ENCODE peak calls at places on chromosomes 3 and 15, in ten cellular contexts. One of them, this sample, is unnamed.

GRCh38 chr3:158430968-158431367 is 140.0 kb upstream of the MLF1 start:
- DNase-seq in stimulated activated CD8-positive, alpha-beta memory T cell treated with anti-CD3 and anti-CD28 coated beads, Interleukin-15, amount 100 ng/mL, for 48 hours: no peak
- DNase-seq in substantia nigra: no peak
- DNase-seq in HEK293T: no peak
- DNase-seq in D341Med: no peak
- DNase-seq in stimulated activated naive CD8-positive, alpha-beta T cell treated with anti-CD3 and anti-CD28 coated beads, Interleukin-15, Interleukin-2, amounts not matched to agents 100 U/mL and 50 U/mL, for 24 hours: no peak
- DNase-seq in NCI-H774: no peak
- DNase-seq in GM20000: no peak
- DNase-seq in upper lobe of right lung: no peak
- DNase-seq in COR-L47: no peak
- DNase-seq in this sample: no peak

GRCh38 chr3:46021516-46021915 is 5.8 kb downstream of the XCR1 start:
- DNase-seq in GM20000: no peak
- DNase-seq in stimulated activated naive CD8-positive, alpha-beta T cell treated with anti-CD3 and anti-CD28 coated beads, Interleukin-15, Interleukin-2, amounts not matched to agents 100 U/mL and 50 U/mL, for 24 hours: no peak
- DNase-seq in COR-L47: no peak
- DNase-seq in D341Med: no peak
- DNase-seq in HEK293T: no peak
- DNase-seq in NCI-H774: no peak
- DNase-seq in upper lobe of right lung: no peak
- DNase-seq in substantia nigra: no peak
- DNase-seq in stimulated activated CD8-positive, alpha-beta memory T cell treated with anti-CD3 and anti-CD28 coated beads, Interleukin-15, amount 100 ng/mL, for 48 hours: no peak
- DNase-seq in this sample: no peak

GRCh38 chr3:128875556-128876120 is 3.8 kb upstream of the ACAD9 start:
- DNase-seq in GM20000: peak; percentile 41
- DNase-seq in NCI-H774: no peak
- DNase-seq in upper lobe of right lung: no peak
- DNase-seq in substantia nigra: no peak
- DNase-seq in stimulated activated CD8-positive, alpha-beta memory T cell treated with anti-CD3 and anti-CD28 coated beads, Interleukin-15, amount 100 ng/mL, for 48 hours: peak; percentile 35
- DNase-seq in HEK293T: peak; percentile 70
- DNase-seq in D341Med: peak; percentile 75
- DNase-seq in stimulated activated naive CD8-positive, alpha-beta T cell treated with anti-CD3 and anti-CD28 coated beads, Interleukin-15, Interleukin-2, amounts not matched to agents 100 U/mL and 50 U/mL, for 24 hours: peak; percentile 72
- DNase-seq in COR-L47: peak; percentile 30
- DNase-seq in this sample: no peak

GRCh38 chr3:1087066-1087555 is 5.7 kb upstream of the CNTN6 start:
- DNase-seq in substantia nigra: no peak
- DNase-seq in COR-L47: no peak
- DNase-seq in stimulated activated naive CD8-positive, alpha-beta T cell treated with anti-CD3 and anti-CD28 coated beads, Interleukin-15, Interleukin-2, amounts not matched to agents 100 U/mL and 50 U/mL, for 24 hours: no peak
- DNase-seq in HEK293T: no peak
- DNase-seq in GM20000: no peak
- DNase-seq in upper lobe of right lung: peak; percentile 74
- DNase-seq in D341Med: no peak
- DNase-seq in NCI-H774: peak; percentile 16
- DNase-seq in stimulated activated CD8-positive, alpha-beta memory T cell treated with anti-CD3 and anti-CD28 coated beads, Interleukin-15, amount 100 ng/mL, for 48 hours: no peak
- DNase-seq in this sample: no peak

GRCh38 chr3:45599984-45600650 is 5.6 kb downstream of the LIMD1 start:
- DNase-seq in substantia nigra: no peak
- DNase-seq in HEK293T: no peak
- DNase-seq in NCI-H774: no peak
- DNase-seq in upper lobe of right lung: no peak
- DNase-seq in stimulated activated naive CD8-positive, alpha-beta T cell treated with anti-CD3 and anti-CD28 coated beads, Interleukin-15, Interleukin-2, amounts not matched to agents 100 U/mL and 50 U/mL, for 24 hours: no peak
- DNase-seq in D341Med: no peak
- DNase-seq in COR-L47: no peak
- DNase-seq in stimulated activated CD8-positive, alpha-beta memory T cell treated with anti-CD3 and anti-CD28 coated beads, Interleukin-15, amount 100 ng/mL, for 48 hours: no peak
- DNase-seq in GM20000: no peak
- DNase-seq in this sample: peak; percentile 66

GRCh38 chr3:161673845-161674244 is 177.2 kb downstream of the OTOL1 start:
- DNase-seq in stimulated activated CD8-positive, alpha-beta memory T cell treated with anti-CD3 and anti-CD28 coated beads, Interleukin-15, amount 100 ng/mL, for 48 hours: no peak
- DNase-seq in COR-L47: no peak
- DNase-seq in NCI-H774: no peak
- DNase-seq in stimulated activated naive CD8-positive, alpha-beta T cell treated with anti-CD3 and anti-CD28 coated beads, Interleukin-15, Interleukin-2, amounts not matched to agents 100 U/mL and 50 U/mL, for 24 hours: no peak
- DNase-seq in HEK293T: no peak
- DNase-seq in upper lobe of right lung: no peak
- DNase-seq in GM20000: no peak
- DNase-seq in D341Med: no peak
- DNase-seq in substantia nigra: no peak
- DNase-seq in this sample: no peak

GRCh38 chr3:159113476-159113875 is 311.6 kb downstream of the MFSD1 start:
- DNase-seq in D341Med: no peak
- DNase-seq in upper lobe of right lung: no peak
- DNase-seq in stimulated activated CD8-positive, alpha-beta memory T cell treated with anti-CD3 and anti-CD28 coated beads, Interleukin-15, amount 100 ng/mL, for 48 hours: no peak
- DNase-seq in HEK293T: no peak
- DNase-seq in GM20000: no peak
- DNase-seq in substantia nigra: no peak
- DNase-seq in COR-L47: no peak
- DNase-seq in NCI-H774: no peak
- DNase-seq in stimulated activated naive CD8-positive, alpha-beta T cell treated with anti-CD3 and anti-CD28 coated beads, Interleukin-15, Interleukin-2, amounts not matched to agents 100 U/mL and 50 U/mL, for 24 hours: no peak
- DNase-seq in this sample: no peak

GRCh38 chr3:155049959-155050358 is 30.2 kb upstream of the MME start:
- DNase-seq in COR-L47: no peak
- DNase-seq in GM20000: no peak
- DNase-seq in D341Med: no peak
- DNase-seq in stimulated activated CD8-positive, alpha-beta memory T cell treated with anti-CD3 and anti-CD28 coated beads, Interleukin-15, amount 100 ng/mL, for 48 hours: no peak
- DNase-seq in upper lobe of right lung: no peak
- DNase-seq in HEK293T: no peak
- DNase-seq in NCI-H774: no peak
- DNase-seq in stimulated activated naive CD8-positive, alpha-beta T cell treated with anti-CD3 and anti-CD28 coated beads, Interleukin-15, Interleukin-2, amounts not matched to agents 100 U/mL and 50 U/mL, for 24 hours: no peak
- DNase-seq in substantia nigra: no peak
- DNase-seq in this sample: no peak

GRCh38 chr15:27762471-27762870 is 336.6 kb downstream of the OCA2 start:
- DNase-seq in stimulated activated naive CD8-positive, alpha-beta T cell treated with anti-CD3 and anti-CD28 coated beads, Interleukin-15, Interleukin-2, amounts not matched to agents 100 U/mL and 50 U/mL, for 24 hours: no peak
- DNase-seq in upper lobe of right lung: no peak
- DNase-seq in GM20000: no peak
- DNase-seq in D341Med: no peak
- DNase-seq in COR-L47: no peak
- DNase-seq in HEK293T: no peak
- DNase-seq in NCI-H774: no peak
- DNase-seq in stimulated activated CD8-positive, alpha-beta memory T cell treated with anti-CD3 and anti-CD28 coated beads, Interleukin-15, amount 100 ng/mL, for 48 hours: no peak
- DNase-seq in substantia nigra: no peak
- DNase-seq in this sample: no peak